ENCODE peak calls at places on chromosomes 6 and 20, in ten cellular contexts. I is tibial nerve; P is endothelial cell of umbilical vein; R is mammary epithelial cell; B is ascending aorta; Q is CD8-positive, alpha-beta T cell; Y is IMR-90; X is right lobe of liver; E is esophagus squamous epithelium; W is A549. L is an unnamed sample.

GRCh38 chr6:157075549-157076426 is 247.5 kb downstream of the TMEM242 start:
- DNase-seq in I (no peak), P (no peak), R (peak; percentile 33), B (no peak), Q (no peak), Y (peak; percentile 68), X (no peak), E (no peak), W (no peak), L (no peak)

GRCh38 chr6:160756021-160756420 is 54.0 kb downstream of the PLG start:
- DNase-seq in I (no peak), P (no peak), R (no peak), B (no peak), Q (no peak), Y (no peak), X (no peak), E (no peak), W (no peak), L (no peak)

GRCh38 chr6:152636675-152637421 is at the start of gene SYNE1:
- DNase-seq in I (no peak), P (no peak), R (no peak), B (no peak), Q (no peak), Y (peak; percentile 16), X (peak; percentile 38), E (no peak), W (peak; percentile 15), L (no peak)

GRCh38 chr6:130578713-130579112 is 212.9 kb downstream of the TMEM200A start:
- DNase-seq in I (no peak), P (no peak), R (no peak), B (no peak), Q (no peak), Y (no peak), X (no peak), E (no peak), W (no peak), L (no peak)

GRCh38 chr20:49446808-49447207 is 35.7 kb downstream of the KCNB1 start:
- DNase-seq in I (peak; percentile 74), P (no peak), R (no peak), B (peak; percentile 62), Q (no peak), Y (no peak), X (peak; percentile 43), E (no peak), W (no peak), L (peak; percentile 97)

GRCh38 chr6:149766156-149766768 is 16.7 kb downstream of the PCMT1 start:
- DNase-seq in I (no peak), P (peak; percentile 82), R (peak; percentile 45), B (no peak), Q (no peak), Y (peak; percentile 61), X (no peak), E (no peak), W (no peak), L (no peak)

GRCh38 chr20:33250666-33251065 is 14.9 kb downstream of the BPIFA1 start:
- DNase-seq in I (no peak), P (no peak), R (no peak), B (no peak), Q (no peak), Y (no peak), X (no peak), E (no peak), W (no peak), L (peak; percentile 1)

GRCh38 chr6:3808189-3808588 is 41.0 kb upstream of the FAM50B start:
- DNase-seq in I (no peak), P (peak; percentile 33), R (no peak), B (no peak), Q (no peak), Y (no peak), X (no peak), E (no peak), W (no peak), L (no peak)

GRCh38 chr6:13447949-13448724 is 39.3 kb downstream of the GFOD1 start:
- DNase-seq in I (no peak), P (peak; percentile 31), R (peak; percentile 52), B (no peak), Q (no peak), Y (no peak), X (no peak), E (no peak), W (no peak), L (peak; percentile 51)

GRCh38 chr6:13452346-13453171 is 34.8 kb downstream of the GFOD1 start:
- DNase-seq in I (no peak), P (no peak), R (no peak), B (no peak), Q (no peak), Y (no peak), X (no peak), E (no peak), W (no peak), L (no peak)

GRCh38 chr6:13451181-13451700 is 36.2 kb downstream of the GFOD1 start:
- DNase-seq in I (no peak), P (no peak), R (no peak), B (no peak), Q (no peak), Y (no peak), X (no peak), E (no peak), W (no peak), L (no peak)

GRCh38 chr6:13453172-13453552 is 34.2 kb downstream of the GFOD1 start:
- DNase-seq in I (no peak), P (no peak), R (no peak), B (no peak), Q (no peak), Y (no peak), X (no peak), E (no peak), W (no peak), L (no peak)

GRCh38 chr6:13450628-13451027 is 36.8 kb downstream of the GFOD1 start:
- DNase-seq in I (no peak), P (no peak), R (no peak), B (no peak), Q (no peak), Y (no peak), X (no peak), E (no peak), W (no peak), L (no peak)
- H3K4me1 ChIP-seq in I (peaks cover 50% of the 10 kb centered on the region), P (peaks cover 26% of the 10 kb centered on the region), R (peaks cover 31% of the 10 kb centered on the region), B (peaks cover 6% of the 10 kb centered on the region), Q (peaks cover 31% of the 10 kb centered on the region), Y (peaks cover 15% of the 10 kb centered on the region), X (peaks cover 44% of the 10 kb centered on the region), E (peaks cover 12% of the 10 kb centered on the region), W (peaks cover 18% of the 10 kb centered on the region), L (peaks cover 97% of the 10 kb centered on the region)

GRCh38 chr20:4154958-4155411 is 139.6 kb upstream of the RNF24 start:
- DNase-seq in I (no peak), P (no peak), R (no peak), B (no peak), Q (no peak), Y (no peak), X (peak; percentile 60), E (no peak), W (peak; percentile 78), L (no peak)

GRCh38 chr20:4157516-4157915 is 142.2 kb upstream of the RNF24 start:
- DNase-seq in I (no peak), P (no peak), R (no peak), B (no peak), Q (no peak), Y (no peak), X (no peak), E (no peak), W (no peak), L (no peak)

GRCh38 chr20:4153661-4154238 is 138.4 kb upstream of the RNF24 start:
- DNase-seq in I (no peak), P (no peak), R (no peak), B (no peak), Q (no peak), Y (no peak), X (no peak), E (no peak), W (no peak), L (peak; percentile 14)

GRCh38 chr20:4156411-4156810 is 141.1 kb upstream of the RNF24 start:
- DNase-seq in I (no peak), P (no peak), R (no peak), B (no peak), Q (no peak), Y (no peak), X (no peak), E (no peak), W (no peak), L (no peak)

DNA sequence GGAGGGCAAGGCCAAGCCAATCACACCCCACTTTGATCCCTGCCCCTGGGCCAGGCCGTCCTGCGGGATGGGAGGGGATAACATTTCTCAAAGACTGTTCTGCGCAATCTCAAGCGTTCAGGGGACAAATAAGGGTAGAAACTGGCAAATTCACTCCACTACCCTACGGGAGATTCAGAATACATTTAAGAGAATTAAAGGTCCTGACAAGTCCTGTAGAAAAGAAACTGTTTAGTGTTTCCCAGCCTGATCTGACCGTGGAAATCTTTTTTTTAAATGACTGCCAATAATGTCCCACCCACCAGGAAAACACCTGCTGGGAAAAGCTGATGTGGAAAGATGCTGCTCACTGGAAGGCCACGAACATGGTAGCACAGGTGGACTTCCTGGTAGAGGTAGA is 140.6 kb upstream of the RNF24 start:
- DNase-seq in I (no peak), P (no peak), R (no peak), B (no peak), Q (no peak), Y (no peak), X (no peak), E (no peak), W (no peak), L (no peak)
- H3K4me1 ChIP-seq in I (peaks cover 62% of the 10 kb centered on the region), P (peaks cover 22% of the 10 kb centered on the region), R (peaks cover 16% of the 10 kb centered on the region), B (no peaks in the 10 kb centered on the region), Q (no peaks in the 10 kb centered on the region), Y (peaks cover 15% of the 10 kb centered on the region), X (no peaks in the 10 kb centered on the region), E (peaks cover 6% of the 10 kb centered on the region), W (peaks cover 98% of the 10 kb centered on the region), L (no peaks in the 10 kb centered on the region)

DNA sequence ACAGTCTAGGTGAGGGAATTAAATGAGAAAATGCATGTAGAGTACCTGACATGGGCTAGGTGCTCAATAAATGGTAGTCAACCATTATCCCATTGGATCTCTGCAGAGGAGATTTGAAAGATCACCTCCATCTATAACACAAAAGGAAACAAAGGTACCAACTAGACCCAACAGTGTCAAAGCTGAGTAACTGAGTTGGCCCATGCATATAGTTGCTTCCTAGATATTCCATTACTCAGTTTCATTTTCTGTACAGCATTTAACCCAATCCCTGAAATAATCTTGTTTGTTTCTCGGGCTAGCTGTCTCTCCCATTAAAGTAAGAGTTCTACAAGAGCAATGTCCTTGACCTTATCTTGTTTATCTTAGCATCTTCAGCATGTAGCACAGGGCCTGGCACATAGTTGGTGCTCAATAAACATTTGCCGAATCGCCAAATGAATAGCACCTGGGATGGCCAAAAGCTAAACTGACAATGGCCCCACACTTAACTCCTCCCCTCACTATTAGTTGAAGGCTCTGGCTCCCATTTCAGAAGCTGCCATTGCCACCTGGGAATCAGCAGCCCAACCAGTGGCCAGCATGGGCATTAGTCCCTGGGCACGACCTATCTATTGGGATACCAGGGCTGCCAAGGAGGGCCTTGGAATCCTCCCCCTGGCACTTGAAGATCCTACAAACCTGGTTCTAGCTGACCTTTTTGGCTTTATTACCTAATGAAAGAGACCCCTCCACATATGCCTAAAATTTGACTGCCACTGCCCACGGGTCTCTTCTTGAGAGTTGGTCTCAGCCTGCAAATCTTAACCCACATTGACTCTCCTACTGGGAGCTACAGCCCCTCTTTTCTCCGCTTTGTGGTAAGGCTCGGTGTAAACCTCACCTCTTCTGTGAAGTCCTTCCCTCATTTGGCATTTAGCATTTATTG is 22.6 kb downstream of the BCL2L1 start:
- DNase-seq in I (no peak), P (no peak), R (no peak), B (no peak), Q (no peak), Y (no peak), X (no peak), E (no peak), W (no peak), L (no peak)
- H3K4me1 ChIP-seq in I (peaks cover 81% of the 10 kb centered on the region), P (peaks cover 55% of the 10 kb centered on the region), R (peaks cover 49% of the 10 kb centered on the region), B (peaks cover 19% of the 10 kb centered on the region), Q (peaks cover 14% of the 10 kb centered on the region), Y (peaks cover 34% of the 10 kb centered on the region), X (peaks cover 77% of the 10 kb centered on the region), E (peaks cover 32% of the 10 kb centered on the region), W (peaks cover 98% of the 10 kb centered on the region), L (peaks cover 57% of the 10 kb centered on the region)

DNA sequence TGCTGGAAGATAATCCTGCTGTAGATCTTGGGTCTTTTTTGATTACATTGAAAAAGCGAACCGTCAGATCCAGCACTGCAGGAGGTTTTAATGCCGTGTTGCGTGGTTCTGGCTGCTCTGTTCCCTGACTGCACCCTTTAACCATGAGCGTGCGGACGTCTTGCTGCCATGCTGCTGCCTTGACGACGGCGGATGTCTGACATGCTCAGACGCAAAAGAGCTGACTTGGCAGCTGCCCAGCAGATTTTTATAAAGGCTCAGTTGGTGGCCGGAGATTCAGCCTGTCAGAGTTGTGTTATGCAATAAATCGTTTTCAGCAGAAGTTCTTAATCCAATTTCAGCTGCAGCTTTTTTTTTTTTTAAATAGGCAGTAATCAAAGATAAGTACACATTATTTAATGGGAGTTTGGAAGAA is 119.4 kb downstream of the JARID2 start:
- DNase-seq in I (peak; percentile 51), P (peak; percentile 61), R (peak; percentile 84), B (peak; percentile 36), Q (peak; percentile 48), Y (peak; percentile 84), X (peak; percentile 75), E (peak; percentile 23), W (peak; percentile 55), L (peak; percentile 73)
- H3K4me1 ChIP-seq in I (peaks cover 49% of the 10 kb centered on the region), P (no peaks in the 10 kb centered on the region), R (peaks cover 19% of the 10 kb centered on the region), B (no peaks in the 10 kb centered on the region), Q (peaks cover 45% of the 10 kb centered on the region), Y (peaks cover 17% of the 10 kb centered on the region), X (peaks cover 37% of the 10 kb centered on the region), E (peaks cover 13% of the 10 kb centered on the region), W (peaks cover 45% of the 10 kb centered on the region), L (peaks cover 23% of the 10 kb centered on the region)